ENCODE peak calls at places on chromosomes 16 and 17, in seven cellular contexts. X, L, J, H, E, U and F are unnamed samples.

GRCh38 chr16:89094252-89094901 is 725 bp downstream of the ACSF3 start:
- DNase-seq in E (no peak), X (no peak), J (no peak), L (no peak), H (peak; percentile 4), U (no peak), F (no peak)

GRCh38 chr16:85446846-85447656 is 166.1 kb upstream of the GSE1 start:
- DNase-seq in H (no peak), X (no peak), L (no peak), U (peak; percentile 58), E (no peak), J (no peak), F (no peak)

GRCh38 chr16:13645525-13645924 is 274.4 kb upstream of the ERCC4 start:
- DNase-seq in H (no peak), J (no peak), E (no peak), U (no peak), X (no peak), L (no peak), F (no peak)

GRCh38 chr17:79905832-79906231 is 66.6 kb upstream of the CBX4 start:
- DNase-seq in U (no peak), J (no peak), H (peak; percentile 57), X (no peak), L (no peak), E (no peak), F (peak; percentile 91)

GRCh38 chr17:45225051-45225700 is 3.5 kb downstream of the FMNL1 start:
- DNase-seq in J (peak; percentile 25), E (no peak), X (no peak), H (no peak), U (no peak), L (no peak), F (peak; percentile 93)

GRCh38 chr17:3622977-3623594 is 13.0 kb downstream of the SHPK start:
- DNase-seq in H (no peak), J (no peak), L (no peak), U (no peak), X (no peak), E (no peak), F (no peak)

GRCh38 chr17:7579001-7579838 is at the start of gene CD68:
- DNase-seq in H (peak; percentile 93), L (peak; percentile 91), X (no peak), E (peak; percentile 54), U (no peak), J (no peak), F (peak; percentile 88)

GRCh38 chr16:11045846-11046245 is 101.5 kb downstream of the CLEC16A start:
- DNase-seq in J (no peak), U (no peak), H (no peak), L (peak; percentile 59), X (no peak), E (no peak), F (no peak)

GRCh38 chr16:20862162-20862960 is 37.8 kb downstream of the DCUN1D3 start:
- DNase-seq in H (no peak), L (no peak), X (no peak), U (no peak), J (no peak), E (no peak), F (no peak)

GRCh38 chr16:71287454-71287853 is 1.7 kb downstream of the CMTR2 start:
- DNase-seq in H (no peak), J (no peak), E (no peak), L (no peak), U (no peak), X (no peak), F (no peak)

GRCh38 chr17:45889579-45889978 is 4.8 kb upstream of the MAPT start:
- DNase-seq in J (no peak), H (peak; percentile 26), L (no peak), U (no peak), X (no peak), E (no peak), F (no peak)

GRCh38 chr17:83078378-83079339 is 750 bp upstream of the METRNL start:
- DNase-seq in U (no peak), X (no peak), H (no peak), L (no peak), E (peak; percentile 44), J (no peak), F (no peak)

GRCh38 chr17:58755577-58756245 is at the start of gene PPM1E:
- DNase-seq in E (peak; percentile 30), L (peak; percentile 26), H (peak; percentile 83), X (peak; percentile 8), U (peak; percentile 91), J (no peak), F (no peak)

GRCh38 chr17:68182940-68183551 is 64.8 kb upstream of the AMZ2 start:
- DNase-seq in J (peak; percentile 49), X (no peak), E (no peak), U (no peak), H (no peak), L (no peak), F (no peak)

GRCh38 chr17:29090746-29091395 is 47.9 kb downstream of the PIPOX start:
- DNase-seq in E (no peak), H (no peak), U (no peak), X (peak; percentile 20), J (no peak), L (no peak), F (no peak)

GRCh38 chr17:67125417-67125816 is 81.1 kb downstream of the CACNG1 start:
- DNase-seq in E (no peak), H (no peak), X (no peak), U (no peak), J (no peak), L (no peak), F (no peak)

GRCh38 chr17:69669441-69670178 is 255.1 kb downstream of the MAP2K6 start:
- DNase-seq in U (peak; percentile 8), J (no peak), H (no peak), X (no peak), E (no peak), L (peak; percentile 65), F (no peak)

GRCh38 chr17:47808830-47809480 is 12.6 kb downstream of the OSBPL7 start:
- DNase-seq in L (no peak), J (no peak), U (no peak), H (no peak), E (no peak), X (no peak), F (no peak)

GRCh38 chr16:14401839-14402115 is 228.3 kb downstream of the PARN start:
- DNase-seq in J (no peak), L (peak; percentile 18), H (no peak), X (no peak), E (no peak), U (no peak), F (no peak)

GRCh38 chr16:56102159-56102798 is 89.0 kb upstream of the GNAO1 start:
- DNase-seq in U (peak; percentile 70), J (no peak), L (no peak), E (peak; percentile 44), H (no peak), X (no peak), F (no peak)

GRCh38 chr16:53784312-53784711 is 80.4 kb downstream of the FTO start:
- DNase-seq in H (no peak), L (no peak), U (no peak), E (no peak), X (no peak), J (no peak), F (peak; percentile 69)

GRCh38 chr16:57156351-57156703 is 29.5 kb downstream of the PSME3IP1 start:
- DNase-seq in H (no peak), E (no peak), J (no peak), U (no peak), L (no peak), X (no peak), F (no peak)

GRCh38 chr17:4584125-4584834 is at the start of gene SMTNL2:
- DNase-seq in X (no peak), U (no peak), E (peak; percentile 55), J (no peak), L (no peak), H (peak; percentile 19), F (no peak)

GRCh38 chr17:50316016-50316587 is 29.8 kb upstream of the XYLT2 start:
- DNase-seq in L (no peak), E (no peak), U (peak; percentile 69), H (no peak), J (no peak), X (no peak), F (no peak)

GRCh38 chr16:85781685-85782370 is 17.5 kb downstream of the EMC8 start:
- DNase-seq in E (peak; percentile 27), U (no peak), L (peak; percentile 66), J (no peak), H (no peak), X (peak; percentile 20), F (no peak)

GRCh38 chr17:29640413-29640812 is 17.7 kb upstream of the CORO6 start:
- DNase-seq in E (no peak), J (no peak), H (no peak), U (no peak), L (peak; percentile 74), X (no peak), F (no peak)

GRCh38 chr16:59634951-59635350 is 900.8 kb upstream of the GOT2 start:
- DNase-seq in X (no peak), U (no peak), H (no peak), L (peak; percentile 22), J (no peak), E (no peak), F (no peak)

GRCh38 chr17:59311051-59311468 is 20.4 kb upstream of the YPEL2 start:
- DNase-seq in H (peak; percentile 93), X (no peak), U (peak; percentile 74), E (peak; percentile 21), J (no peak), L (peak; percentile 49), F (peak; percentile 69)

GRCh38 chr17:68326681-68327080 is 35.4 kb downstream of the ARSG start:
- DNase-seq in L (peak; percentile 21), E (no peak), H (no peak), X (no peak), U (no peak), J (no peak), F (peak; percentile 49)

GRCh38 chr16:47197536-47198179 is 53.9 kb upstream of the NETO2 start:
- DNase-seq in E (no peak), L (peak; percentile 15), J (no peak), H (no peak), X (no peak), U (no peak), F (no peak)